ENCODE peak calls at places on chromosomes 13 and 19, in ten cellular contexts. One of them, this sample, is unnamed.

GRCh38 chr13:67438465-67438864 is 208.3 kb upstream of the PCDH9 start:
- DNase-seq in GM12865: no peak
- DNase-seq in dermis blood vessel endothelial cell: no peak
- DNase-seq in aorta: no peak
- DNase-seq in choroid plexus epithelial cell: peak
- DNase-seq in T47D: no peak
- DNase-seq in posterior vena cava: no peak
- DNase-seq in DMS153: no peak
- DNase-seq in kidney tubule cell: peak
- DNase-seq in epithelial cell of esophagus: peak
- DNase-seq in this sample: no peak

GRCh38 chr13:96089749-96090239 is at the start of gene HS6ST3:
- DNase-seq in posterior vena cava: no peak
- DNase-seq in DMS153: peak
- DNase-seq in GM12865: peak
- DNase-seq in aorta: peak
- DNase-seq in T47D: peak
- DNase-seq in dermis blood vessel endothelial cell: peak
- DNase-seq in kidney tubule cell: peak
- DNase-seq in choroid plexus epithelial cell: peak
- DNase-seq in epithelial cell of esophagus: peak
- DNase-seq in this sample: no peak

GRCh38 chr19:55092423-55093318 is 17.0 kb downstream of the EPS8L1 start:
- DNase-seq in T47D: no peak
- DNase-seq in dermis blood vessel endothelial cell: no peak
- DNase-seq in kidney tubule cell: no peak
- DNase-seq in epithelial cell of esophagus: no peak
- DNase-seq in DMS153: no peak
- DNase-seq in aorta: no peak
- DNase-seq in GM12865: no peak
- DNase-seq in choroid plexus epithelial cell: no peak
- DNase-seq in posterior vena cava: no peak
- DNase-seq in this sample: no peak

GRCh38 chr19:14479985-14480694 is 5.0 kb upstream of the PTGER1 start:
- DNase-seq in GM12865: peak
- DNase-seq in choroid plexus epithelial cell: peak
- DNase-seq in aorta: no peak
- DNase-seq in epithelial cell of esophagus: peak
- DNase-seq in kidney tubule cell: peak
- DNase-seq in posterior vena cava: no peak
- DNase-seq in T47D: peak
- DNase-seq in DMS153: no peak
- DNase-seq in dermis blood vessel endothelial cell: peak
- DNase-seq in this sample: peak

GRCh38 chr19:33430674-33431277 is 57.3 kb downstream of the CEBPG start:
- DNase-seq in kidney tubule cell: peak
- DNase-seq in posterior vena cava: peak
- DNase-seq in DMS153: peak
- DNase-seq in dermis blood vessel endothelial cell: peak
- DNase-seq in choroid plexus epithelial cell: peak
- DNase-seq in epithelial cell of esophagus: peak
- DNase-seq in T47D: peak
- DNase-seq in GM12865: peak
- DNase-seq in aorta: peak
- DNase-seq in this sample: peak

GRCh38 chr13:28659611-28659970 is 661 bp downstream of the POMP start:
- DNase-seq in kidney tubule cell: peak
- DNase-seq in posterior vena cava: no peak
- DNase-seq in dermis blood vessel endothelial cell: peak
- DNase-seq in GM12865: peak
- DNase-seq in DMS153: no peak
- DNase-seq in T47D: no peak
- DNase-seq in choroid plexus epithelial cell: peak
- DNase-seq in aorta: no peak
- DNase-seq in epithelial cell of esophagus: peak
- DNase-seq in this sample: no peak

GRCh38 chr13:73717632-73718031 is 416.6 kb downstream of the KLF12 start:
- DNase-seq in GM12865: no peak
- DNase-seq in dermis blood vessel endothelial cell: peak
- DNase-seq in aorta: no peak
- DNase-seq in kidney tubule cell: peak
- DNase-seq in choroid plexus epithelial cell: peak
- DNase-seq in T47D: no peak
- DNase-seq in DMS153: no peak
- DNase-seq in epithelial cell of esophagus: peak
- DNase-seq in posterior vena cava: no peak
- DNase-seq in this sample: no peak

GRCh38 chr13:33375421-33375820 is 89.9 kb upstream of the STARD13 start:
- DNase-seq in posterior vena cava: no peak
- DNase-seq in DMS153: no peak
- DNase-seq in aorta: no peak
- DNase-seq in T47D: no peak
- DNase-seq in dermis blood vessel endothelial cell: no peak
- DNase-seq in epithelial cell of esophagus: no peak
- DNase-seq in choroid plexus epithelial cell: no peak
- DNase-seq in GM12865: no peak
- DNase-seq in kidney tubule cell: no peak
- DNase-seq in this sample: no peak

GRCh38 chr13:31001647-31002046 is 69.2 kb downstream of the TEX26 start:
- DNase-seq in DMS153: no peak
- DNase-seq in choroid plexus epithelial cell: peak
- DNase-seq in T47D: no peak
- DNase-seq in dermis blood vessel endothelial cell: no peak
- DNase-seq in posterior vena cava: no peak
- DNase-seq in kidney tubule cell: peak
- DNase-seq in epithelial cell of esophagus: peak
- DNase-seq in aorta: no peak
- DNase-seq in GM12865: no peak
- DNase-seq in this sample: no peak

GRCh38 chr19:4575267-4575793 is 15.8 kb upstream of the SEMA6B start:
- DNase-seq in DMS153: no peak
- DNase-seq in dermis blood vessel endothelial cell: peak
- DNase-seq in GM12865: no peak
- DNase-seq in choroid plexus epithelial cell: peak
- DNase-seq in posterior vena cava: peak
- DNase-seq in T47D: no peak
- DNase-seq in aorta: no peak
- DNase-seq in epithelial cell of esophagus: peak
- DNase-seq in kidney tubule cell: peak
- DNase-seq in this sample: no peak

GRCh38 chr19:50720181-50720920 is 749 bp upstream of the SHANK1 start:
- DNase-seq in T47D: no peak
- DNase-seq in GM12865: no peak
- DNase-seq in aorta: no peak
- DNase-seq in dermis blood vessel endothelial cell: no peak
- DNase-seq in choroid plexus epithelial cell: no peak
- DNase-seq in kidney tubule cell: no peak
- DNase-seq in DMS153: no peak
- DNase-seq in epithelial cell of esophagus: no peak
- DNase-seq in posterior vena cava: no peak
- DNase-seq in this sample: peak

GRCh38 chr19:38655148-38655824 is 7.8 kb downstream of the ACTN4 start:
- DNase-seq in GM12865: peak
- DNase-seq in dermis blood vessel endothelial cell: peak
- DNase-seq in kidney tubule cell: peak
- DNase-seq in aorta: no peak
- DNase-seq in posterior vena cava: no peak
- DNase-seq in choroid plexus epithelial cell: no peak
- DNase-seq in DMS153: no peak
- DNase-seq in T47D: no peak
- DNase-seq in epithelial cell of esophagus: no peak
- DNase-seq in this sample: no peak

GRCh38 chr13:31982540-31982939 is 49.0 kb upstream of the FRY start:
- DNase-seq in kidney tubule cell: peak
- DNase-seq in DMS153: peak
- DNase-seq in epithelial cell of esophagus: peak
- DNase-seq in posterior vena cava: peak
- DNase-seq in GM12865: no peak
- DNase-seq in T47D: no peak
- DNase-seq in dermis blood vessel endothelial cell: peak
- DNase-seq in choroid plexus epithelial cell: peak
- DNase-seq in aorta: peak
- DNase-seq in this sample: no peak

GRCh38 chr19:43432866-43433673 is 18.4 kb downstream of the TEX101 start:
- DNase-seq in kidney tubule cell: peak
- DNase-seq in aorta: peak
- DNase-seq in DMS153: peak
- DNase-seq in choroid plexus epithelial cell: peak
- DNase-seq in dermis blood vessel endothelial cell: peak
- DNase-seq in T47D: peak
- DNase-seq in posterior vena cava: no peak
- DNase-seq in epithelial cell of esophagus: peak
- DNase-seq in GM12865: peak
- DNase-seq in this sample: peak

GRCh38 chr13:78247362-78247761 is 328.7 kb upstream of the EDNRB start:
- DNase-seq in kidney tubule cell: no peak
- DNase-seq in aorta: no peak
- DNase-seq in dermis blood vessel endothelial cell: peak
- DNase-seq in T47D: no peak
- DNase-seq in posterior vena cava: no peak
- DNase-seq in epithelial cell of esophagus: no peak
- DNase-seq in GM12865: peak
- DNase-seq in choroid plexus epithelial cell: no peak
- DNase-seq in DMS153: no peak
- DNase-seq in this sample: no peak

GRCh38 chr19:16888629-16889371 is at the start of gene F2RL3:
- DNase-seq in dermis blood vessel endothelial cell: peak
- DNase-seq in epithelial cell of esophagus: no peak
- DNase-seq in kidney tubule cell: no peak
- DNase-seq in posterior vena cava: no peak
- DNase-seq in T47D: no peak
- DNase-seq in DMS153: peak
- DNase-seq in aorta: no peak
- DNase-seq in choroid plexus epithelial cell: no peak
- DNase-seq in GM12865: peak
- DNase-seq in this sample: no peak

GRCh38 chr13:109436055-109436622 is 350.2 kb downstream of the IRS2 start:
- DNase-seq in DMS153: no peak
- DNase-seq in aorta: no peak
- DNase-seq in T47D: no peak
- DNase-seq in kidney tubule cell: no peak
- DNase-seq in dermis blood vessel endothelial cell: no peak
- DNase-seq in posterior vena cava: no peak
- DNase-seq in epithelial cell of esophagus: peak
- DNase-seq in GM12865: no peak
- DNase-seq in choroid plexus epithelial cell: no peak
- DNase-seq in this sample: no peak

GRCh38 chr13:37715606-37716015 is 117.0 kb upstream of the POSTN start:
- DNase-seq in epithelial cell of esophagus: peak
- DNase-seq in choroid plexus epithelial cell: peak
- DNase-seq in T47D: no peak
- DNase-seq in aorta: peak
- DNase-seq in GM12865: no peak
- DNase-seq in DMS153: no peak
- DNase-seq in kidney tubule cell: no peak
- DNase-seq in posterior vena cava: no peak
- DNase-seq in dermis blood vessel endothelial cell: peak
- DNase-seq in this sample: no peak

GRCh38 chr13:93450761-93451160 is 224.2 kb downstream of the GPC6 start:
- DNase-seq in T47D: no peak
- DNase-seq in kidney tubule cell: no peak
- DNase-seq in DMS153: no peak
- DNase-seq in aorta: no peak
- DNase-seq in epithelial cell of esophagus: peak
- DNase-seq in posterior vena cava: no peak
- DNase-seq in choroid plexus epithelial cell: no peak
- DNase-seq in dermis blood vessel endothelial cell: no peak
- DNase-seq in GM12865: no peak
- DNase-seq in this sample: no peak

GRCh38 chr13:105982219-105982618 is 553.2 kb downstream of the EFNB2 start:
- DNase-seq in DMS153: no peak
- DNase-seq in epithelial cell of esophagus: no peak
- DNase-seq in posterior vena cava: no peak
- DNase-seq in aorta: no peak
- DNase-seq in choroid plexus epithelial cell: no peak
- DNase-seq in dermis blood vessel endothelial cell: no peak
- DNase-seq in GM12865: no peak
- DNase-seq in kidney tubule cell: no peak
- DNase-seq in T47D: no peak
- DNase-seq in this sample: no peak

GRCh38 chr13:33842207-33842606 is 24.3 kb downstream of the RFC3 start:
- DNase-seq in epithelial cell of esophagus: no peak
- DNase-seq in T47D: no peak
- DNase-seq in dermis blood vessel endothelial cell: no peak
- DNase-seq in DMS153: no peak
- DNase-seq in choroid plexus epithelial cell: no peak
- DNase-seq in kidney tubule cell: no peak
- DNase-seq in GM12865: no peak
- DNase-seq in aorta: no peak
- DNase-seq in posterior vena cava: no peak
- DNase-seq in this sample: no peak

GRCh38 chr13:105569816-105570215 is 965.6 kb downstream of the EFNB2 start:
- DNase-seq in DMS153: no peak
- DNase-seq in posterior vena cava: no peak
- DNase-seq in GM12865: no peak
- DNase-seq in dermis blood vessel endothelial cell: no peak
- DNase-seq in aorta: no peak
- DNase-seq in epithelial cell of esophagus: no peak
- DNase-seq in choroid plexus epithelial cell: no peak
- DNase-seq in T47D: no peak
- DNase-seq in kidney tubule cell: no peak
- DNase-seq in this sample: no peak

GRCh38 chr13:46374710-46375109 is 12.3 kb downstream of the RUBCNL start:
- DNase-seq in T47D: no peak
- DNase-seq in GM12865: no peak
- DNase-seq in epithelial cell of esophagus: no peak
- DNase-seq in dermis blood vessel endothelial cell: no peak
- DNase-seq in choroid plexus epithelial cell: no peak
- DNase-seq in aorta: no peak
- DNase-seq in posterior vena cava: no peak
- DNase-seq in DMS153: no peak
- DNase-seq in kidney tubule cell: peak
- DNase-seq in this sample: peak

GRCh38 chr19:5466814-5467291 is 11.6 kb downstream of the ZNRF4 start:
- DNase-seq in posterior vena cava: no peak
- DNase-seq in kidney tubule cell: no peak
- DNase-seq in T47D: no peak
- DNase-seq in dermis blood vessel endothelial cell: no peak
- DNase-seq in aorta: no peak
- DNase-seq in choroid plexus epithelial cell: peak
- DNase-seq in epithelial cell of esophagus: peak
- DNase-seq in DMS153: no peak
- DNase-seq in GM12865: no peak
- DNase-seq in this sample: no peak

GRCh38 chr19:15173746-15174404 is 26.9 kb downstream of the NOTCH3 start:
- DNase-seq in DMS153: no peak
- DNase-seq in T47D: no peak
- DNase-seq in posterior vena cava: no peak
- DNase-seq in aorta: no peak
- DNase-seq in kidney tubule cell: peak
- DNase-seq in choroid plexus epithelial cell: peak
- DNase-seq in epithelial cell of esophagus: no peak
- DNase-seq in GM12865: peak
- DNase-seq in dermis blood vessel endothelial cell: peak
- DNase-seq in this sample: peak

GRCh38 chr19:45496349-45496953 is 396 bp downstream of the RTN2 start:
- DNase-seq in GM12865: no peak
- DNase-seq in choroid plexus epithelial cell: no peak
- DNase-seq in aorta: no peak
- DNase-seq in dermis blood vessel endothelial cell: peak
- DNase-seq in T47D: no peak
- DNase-seq in DMS153: no peak
- DNase-seq in posterior vena cava: no peak
- DNase-seq in kidney tubule cell: no peak
- DNase-seq in epithelial cell of esophagus: no peak
- DNase-seq in this sample: no peak

GRCh38 chr13:72868229-72868628 is 86.3 kb downstream of the PIBF1 start:
- DNase-seq in posterior vena cava: no peak
- DNase-seq in choroid plexus epithelial cell: no peak
- DNase-seq in kidney tubule cell: no peak
- DNase-seq in epithelial cell of esophagus: peak
- DNase-seq in T47D: no peak
- DNase-seq in aorta: no peak
- DNase-seq in GM12865: no peak
- DNase-seq in DMS153: no peak
- DNase-seq in dermis blood vessel endothelial cell: no peak
- DNase-seq in this sample: no peak

GRCh38 chr13:66634384-66634783 is 595.8 kb downstream of the PCDH9 start:
- DNase-seq in T47D: no peak
- DNase-seq in kidney tubule cell: peak
- DNase-seq in DMS153: no peak
- DNase-seq in GM12865: no peak
- DNase-seq in dermis blood vessel endothelial cell: no peak
- DNase-seq in posterior vena cava: no peak
- DNase-seq in aorta: no peak
- DNase-seq in choroid plexus epithelial cell: peak
- DNase-seq in epithelial cell of esophagus: peak
- DNase-seq in this sample: no peak

This sample was measured in OCI-LY7.